ENCODE peak calls at places on chromosome 4, in four cellular contexts. T is H1, P is HepG2, C is K562. E is an unnamed sample.

GRCh38 chr4:73166212-73166611 is 92.4 kb downstream of the ANKRD17 start:
- DNase-seq in T (no peak), P (no peak), C (no peak), E (no peak)

GRCh38 chr4:142419712-142420111 is 426.4 kb downstream of the INPP4B start:
- DNase-seq in T (no peak), P (no peak), C (no peak), E (no peak)

GRCh38 chr4:41692717-41693345 is 55.7 kb downstream of the PHOX2B start:
- DNase-seq in T (peak), P (peak), C (peak), E (peak)

GRCh38 chr4:49058306-49058705 is 72.2 kb downstream of the CWH43 start:
- DNase-seq in T (no peak), P (no peak), C (no peak), E (no peak)

GRCh38 chr4:22072726-22073125 is 124.2 kb upstream of the KCNIP4 start:
- DNase-seq in T (no peak), P (no peak), C (no peak), E (no peak)

GRCh38 chr4:69617083-69617694 is 22.3 kb downstream of the UGT2A2 start:
- DNase-seq in T (no peak), P (peak), C (peak), E (no peak)

GRCh38 chr4:23114538-23114937 is 421.8 kb downstream of the GBA3 start:
- DNase-seq in T (no peak), P (no peak), C (no peak), E (no peak)

GRCh38 chr4:43331226-43332078 is 438.9 kb downstream of the GRXCR1 start:
- DNase-seq in T (no peak), P (no peak), C (no peak), E (no peak)

GRCh38 chr4:140252144-140252741 is 98.3 kb upstream of the MAML3 start:
- DNase-seq in T (peak), P (no peak), C (no peak), E (peak)

GRCh38 chr4:141534985-141535384 is 101.4 kb upstream of the IL15 start:
- DNase-seq in T (no peak), P (no peak), C (no peak), E (no peak)

GRCh38 chr4:151263455-151263854 is 13.5 kb upstream of the PRSS48 start:
- DNase-seq in T (no peak), P (no peak), C (no peak), E (no peak)

GRCh38 chr4:189059996-189060570 is 880.6 kb upstream of the FRG1 start:
- DNase-seq in T (no peak), P (no peak), C (no peak), E (no peak)

DNA sequence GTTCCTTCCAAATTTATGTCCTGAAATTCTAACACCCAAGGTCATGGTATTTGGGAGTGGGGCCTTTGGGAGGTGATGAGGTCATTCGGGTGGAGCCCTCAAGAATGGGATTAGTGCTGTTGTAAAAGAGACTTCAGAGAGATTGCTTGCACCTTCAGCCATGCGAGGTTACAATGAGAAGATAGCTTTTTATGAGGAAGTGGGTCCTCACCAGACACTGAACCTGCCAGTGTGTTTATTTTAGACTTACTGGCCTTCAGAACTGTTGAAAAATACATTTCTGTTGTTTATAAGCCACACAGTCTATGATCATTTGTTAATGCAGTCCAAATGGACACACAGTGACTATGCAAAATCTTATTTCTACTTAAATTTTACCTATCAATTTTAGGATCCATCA is 161.0 kb upstream of the GPRIN3 start:
- DNase-seq in T (no peak), P (no peak), C (no peak), E (no peak)
- TF ChIP-seq ATF2 in T (no peak), P (no peak), C (no peak), E (no peak)

GRCh38 chr4:82371398-82371972 is 2.3 kb downstream of the HNRNPD start:
- DNase-seq in T (no peak), P (no peak), C (peak), E (no peak)

GRCh38 chr4:82373816-82374740 is at the start of gene HNRNPD:
- DNase-seq in T (peak), P (peak), C (peak), E (peak)

GRCh38 chr4:82376109-82376508 is 2.3 kb upstream of the HNRNPD start:
- DNase-seq in T (no peak), P (no peak), C (no peak), E (no peak)

GRCh38 chr4:82372874-82373815 is 646 bp downstream of the HNRNPD start:
- DNase-seq in T (peak), P (peak), C (peak), E (peak)

GRCh38 chr4:82372502-82372873 is 1.3 kb downstream of the HNRNPD start:
- DNase-seq in T (no peak), P (no peak), C (peak), E (peak)
- TF ChIP-seq JUN in T (no peak), P (no peak), C (no peak), E (no peak)

GRCh38 chr4:185863946-185864345 is 52.0 kb upstream of the SORBS2 start:
- DNase-seq in T (no peak), P (no peak), C (no peak), E (no peak)

GRCh38 chr4:185853841-185854240 is 41.8 kb upstream of the SORBS2 start:
- DNase-seq in T (no peak), P (no peak), C (no peak), E (no peak)

GRCh38 chr4:185862340-185862739 is 50.3 kb upstream of the SORBS2 start:
- DNase-seq in T (no peak), P (no peak), C (no peak), E (no peak)

DNA sequence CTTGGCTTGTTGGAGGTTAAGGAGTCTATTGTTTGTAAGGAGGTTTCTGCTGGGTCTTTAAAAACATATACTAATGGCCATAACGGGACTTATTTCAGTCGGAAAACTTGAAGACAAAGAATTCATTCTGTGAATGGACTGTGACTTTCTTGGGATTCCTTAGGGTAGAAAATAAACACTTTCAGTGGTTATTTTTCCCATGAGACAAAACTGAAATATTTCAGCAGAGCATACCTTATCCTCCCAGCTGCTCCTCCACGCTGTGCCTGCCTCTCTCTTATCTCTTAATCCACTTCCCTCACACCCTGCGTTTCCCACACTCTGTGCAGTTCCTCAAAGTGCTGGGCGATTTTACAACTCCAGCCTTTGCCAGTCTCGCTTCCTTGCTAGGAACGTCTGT is 47.1 kb upstream of the SORBS2 start:
- DNase-seq in T (no peak), P (no peak), C (no peak), E (no peak)
- TF ChIP-seq ATF2 in T (no peak), P (no peak), C (no peak), E (no peak)

GRCh38 chr4:2220016-2220620 is 21.8 kb downstream of the HAUS3 start:
- DNase-seq in T (peak), P (peak), C (peak), E (peak)

GRCh38 chr4:2226261-2226660 is 15.7 kb downstream of the HAUS3 start:
- DNase-seq in T (no peak), P (no peak), C (no peak), E (no peak)

GRCh38 chr4:2219233-2219760 is 22.6 kb downstream of the HAUS3 start:
- DNase-seq in T (no peak), P (no peak), C (no peak), E (no peak)

GRCh38 chr4:2218436-2218835 is 23.5 kb downstream of the HAUS3 start:
- DNase-seq in T (no peak), P (no peak), C (no peak), E (no peak)

DNA sequence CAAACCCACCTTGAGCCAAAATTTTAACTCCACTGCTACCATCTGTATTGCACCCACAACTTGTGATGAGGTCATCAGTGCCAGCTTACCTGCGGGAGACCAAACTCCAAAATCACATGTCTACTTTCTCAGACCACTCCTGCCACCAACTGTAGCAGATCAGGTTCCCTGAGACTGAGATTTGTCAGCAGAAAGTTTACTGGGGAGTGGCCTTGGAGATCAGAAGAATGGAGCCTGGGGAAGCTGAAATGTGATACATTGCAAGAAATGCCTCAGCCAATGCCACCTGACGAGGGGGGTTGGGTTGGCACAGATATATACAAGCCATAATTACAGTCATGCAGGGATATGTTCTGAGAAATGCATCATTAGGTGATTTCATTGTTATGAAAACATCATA is 19.1 kb downstream of the HAUS3 start:
- DNase-seq in T (no peak), P (no peak), C (no peak), E (no peak)
- TF ChIP-seq JUN in T (no peak), P (no peak), C (no peak), E (no peak)

DNA sequence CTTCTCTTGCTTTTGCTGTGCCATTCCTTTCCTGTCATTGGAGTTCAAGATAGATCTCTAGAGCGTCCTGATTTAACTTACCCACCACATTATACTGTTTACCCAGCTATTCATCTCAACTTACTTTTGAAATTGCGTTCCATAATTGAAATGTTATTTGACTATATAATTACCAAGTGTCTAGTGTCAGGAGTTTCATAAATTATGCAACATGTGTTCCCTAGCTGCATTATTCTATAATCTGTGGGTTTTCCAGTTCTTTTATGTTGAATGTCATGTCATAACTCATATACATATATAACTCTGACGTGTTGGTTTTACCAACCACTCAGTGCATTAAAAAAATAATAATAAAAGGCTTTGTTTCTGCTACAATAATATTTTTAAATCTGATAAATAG is 285.9 kb upstream of the ARSJ start:
- DNase-seq in T (no peak), P (no peak), C (no peak), E (no peak)
- TF ChIP-seq ATF2 in T (no peak), P (no peak), C (no peak), E (no peak)

GRCh38 chr4:105060628-105061027 is 86.0 kb upstream of the TET2 start:
- DNase-seq in T (no peak), P (no peak), C (no peak), E (no peak)

GRCh38 chr4:105061136-105061696 is 85.5 kb upstream of the TET2 start:
- DNase-seq in T (no peak), P (peak), C (no peak), E (no peak)

GRCh38 chr4:105059337-105059736 is 87.3 kb upstream of the TET2 start:
- DNase-seq in T (no peak), P (no peak), C (no peak), E (no peak)

GRCh38 chr4:105058177-105058812 is 88.4 kb upstream of the TET2 start:
- DNase-seq in T (no peak), P (no peak), C (no peak), E (no peak)

GRCh38 chr4:105061720-105062119 is 85.0 kb upstream of the TET2 start:
- DNase-seq in T (no peak), P (no peak), C (no peak), E (no peak)
- TF ChIP-seq JUN in T (no peak), P (no peak), C (no peak), E (no peak)